ENCODE peak calls at places on chromosomes 1 and 21, in nine cellular contexts. M, B, J, Z, U, X, I, E and R are unnamed samples.

GRCh38 chr1:93042822-93043557 is 36.1 kb upstream of the MTF2 start:
- DNase-seq in B (no peak), M (no peak), U (no peak), J (no peak), Z (no peak), I (no peak), E (no peak), X (no peak), R (no peak)

GRCh38 chr1:116713474-116713873 is 40.8 kb upstream of the CD2 start:
- DNase-seq in M (no peak), J (no peak), E (no peak), B (no peak), Z (no peak), U (no peak), X (no peak), I (no peak), R (no peak)

GRCh38 chr1:41876533-41877445 is 41.9 kb downstream of the HIVEP3 start:
- DNase-seq in M (peak; percentile 58), X (peak; percentile 58), I (peak; percentile 41), U (no peak), Z (no peak), J (no peak), E (peak; percentile 63), B (no peak), R (no peak)

GRCh38 chr1:21706151-21706835 is 37.1 kb upstream of the RAP1GAP start:
- DNase-seq in Z (peak; percentile 63), J (peak; percentile 31), E (peak; percentile 2), X (peak; percentile 61), B (no peak), I (peak; percentile 55), U (no peak), M (peak; percentile 43), R (no peak)

GRCh38 chr1:32993215-32993566 is 28.6 kb upstream of the RNF19B start:
- DNase-seq in M (no peak), X (no peak), E (no peak), I (no peak), Z (no peak), U (no peak), J (no peak), B (no peak), R (no peak)

GRCh38 chr1:55997550-55997949 is 581.8 kb downstream of the PLPP3 start:
- DNase-seq in U (no peak), M (peak; percentile 49), B (no peak), E (no peak), I (no peak), X (peak; percentile 40), Z (no peak), J (no peak), R (no peak)

GRCh38 chr1:182032251-182032650 is 29.3 kb downstream of the ZNF648 start:
- DNase-seq in J (no peak), M (no peak), U (peak; percentile 49), X (no peak), E (no peak), B (no peak), Z (no peak), I (peak; percentile 20), R (no peak)

GRCh38 chr1:46687910-46688509 is 16.4 kb downstream of the TEX38 start:
- DNase-seq in B (peak; percentile 8), Z (no peak), M (no peak), I (no peak), X (no peak), E (no peak), J (no peak), U (no peak), R (no peak)

GRCh38 chr1:86156571-86157455 is at the start of gene COL24A1:
- DNase-seq in I (peak; percentile 68), Z (peak; percentile 89), M (peak; percentile 83), E (peak; percentile 30), X (peak; percentile 57), U (peak; percentile 19), J (peak; percentile 61), B (peak; percentile 24), R (no peak)

GRCh38 chr1:22619252-22619651 is 17.2 kb upstream of the C1QA start:
- DNase-seq in U (no peak), J (no peak), E (no peak), X (no peak), I (no peak), B (no peak), Z (no peak), M (no peak), R (no peak)

GRCh38 chr1:62688687-62689085 is 500 bp upstream of the DOCK7 start:
- DNase-seq in E (peak; percentile 41), X (no peak), U (peak; percentile 28), I (peak; percentile 52), Z (no peak), J (no peak), M (peak; percentile 31), B (no peak), R (no peak)

GRCh38 chr1:110069302-110070281 is 880 bp downstream of the ALX3 start:
- DNase-seq in Z (peak; percentile 47), X (peak; percentile 18), J (no peak), I (no peak), B (no peak), M (no peak), U (no peak), E (no peak), R (no peak)

GRCh38 chr21:25567472-25567871 is 39.8 kb downstream of the MRPL39 start:
- DNase-seq in I (no peak), M (no peak), J (no peak), Z (no peak), U (no peak), B (peak; percentile 2), X (no peak), E (no peak), R (no peak)

GRCh38 chr1:43861337-43861736 is 72.3 kb upstream of the ARTN start:
- DNase-seq in Z (peak; percentile 9), I (peak; percentile 69), J (no peak), M (peak; percentile 79), E (no peak), X (peak; percentile 41), B (peak; percentile 69), U (peak; percentile 57), R (peak; percentile 57)

GRCh38 chr21:45504516-45505415 is 37.5 kb downstream of the SLC19A1 start:
- DNase-seq in X (no peak), B (no peak), J (no peak), Z (no peak), U (no peak), M (no peak), E (no peak), I (no peak), R (no peak)

GRCh38 chr1:115153966-115154557 is 64.8 kb upstream of the TSPAN2 start:
- DNase-seq in J (no peak), I (no peak), M (no peak), B (no peak), Z (no peak), U (no peak), X (no peak), E (peak; percentile 33), R (no peak)

GRCh38 chr1:95304803-95305202 is 70.8 kb downstream of the RWDD3 start:
- DNase-seq in Z (no peak), U (peak; percentile 46), J (no peak), M (no peak), X (no peak), B (no peak), E (no peak), I (no peak), R (no peak)

GRCh38 chr1:204463125-204464060 is 31.2 kb downstream of the PIK3C2B start:
- DNase-seq in I (peak; percentile 52), E (no peak), Z (no peak), U (no peak), J (no peak), M (no peak), B (peak; percentile 40), X (no peak), R (no peak)

GRCh38 chr1:225817611-225818061 is 7.7 kb downstream of the EPHX1 start:
- DNase-seq in Z (peak; percentile 63), M (peak; percentile 88), X (peak; percentile 82), E (no peak), I (peak; percentile 96), U (peak; percentile 99), B (peak; percentile 73), J (no peak), R (no peak)

GRCh38 chr1:20589331-20590312 is 725 bp downstream of the CDA start:
- DNase-seq in I (peak; percentile 84), M (peak; percentile 89), J (no peak), X (peak; percentile 67), Z (no peak), B (peak; percentile 88), E (no peak), U (no peak), R (no peak)

DNA sequence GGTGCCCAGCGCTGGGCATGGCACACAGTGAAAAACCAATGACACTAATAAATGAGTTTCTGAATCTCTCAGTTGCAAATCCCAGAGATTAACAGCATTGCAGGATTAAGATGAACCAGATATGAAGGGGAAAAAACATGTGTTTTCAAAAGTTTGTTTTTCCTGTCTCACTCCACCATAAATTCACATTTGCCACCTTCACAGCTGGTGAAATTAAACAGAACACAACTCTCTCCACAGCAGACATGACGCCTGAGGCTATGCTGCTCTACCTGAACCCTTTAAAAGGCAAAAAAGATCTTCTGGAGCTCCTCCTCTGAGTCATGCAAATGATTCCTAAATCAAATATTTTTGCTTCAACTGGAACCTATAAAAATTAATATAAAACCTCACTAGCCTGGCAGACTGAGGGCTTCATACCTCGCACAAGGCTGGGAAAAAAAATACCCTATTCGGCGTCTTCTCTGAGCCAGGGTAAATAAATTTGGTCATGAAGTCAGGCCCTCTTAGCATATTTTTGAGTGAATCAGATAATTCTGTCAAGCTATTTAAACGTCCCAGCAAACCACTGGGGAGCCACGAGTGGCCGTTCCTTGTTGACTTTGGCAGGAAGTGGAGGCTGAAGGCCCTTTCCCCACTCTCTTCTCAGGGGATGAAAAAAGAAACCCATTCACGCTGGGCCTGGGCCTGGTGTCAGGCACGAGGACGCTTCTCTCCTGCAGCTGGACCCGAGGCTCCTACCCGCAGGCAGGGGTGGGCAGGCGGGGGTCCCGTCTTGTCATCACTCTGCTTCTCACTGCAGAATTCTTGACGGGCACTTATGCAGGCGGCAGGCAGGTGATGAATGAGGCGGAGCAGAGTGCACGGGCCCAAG is 53.0 kb downstream of the DMRTB1 start:
- DNase-seq in U (peak; percentile 93), I (no peak), J (no peak), Z (no peak), X (no peak), E (no peak), B (no peak), M (peak; percentile 72), R (no peak)
- H2AFZ ChIP-seq in U (peak overlapping the region; percentile 40), I (no peak overlapping the region), J (no peak overlapping the region), Z (no peak overlapping the region), X (no peak overlapping the region), E (no peak overlapping the region), B (no peak overlapping the region), M (peak overlapping the region; percentile 28), R (no peak overlapping the region)

GRCh38 chr1:202569393-202570322 is 140.6 kb downstream of the SYT2 start:
- DNase-seq in M (no peak), E (peak; percentile 33), U (no peak), X (no peak), Z (no peak), I (peak; percentile 35), J (no peak), B (no peak), R (no peak)
- H3K27ac ChIP-seq in M (no peak overlapping the region), E (peak overlapping the region; percentile 37), U (no peak overlapping the region), X (peak overlapping the region; percentile 55), Z (no peak overlapping the region), I (no peak overlapping the region), J (no peak overlapping the region), B (no peak overlapping the region), R (no peak overlapping the region)

GRCh38 chr1:119332626-119333025 is 36.0 kb upstream of the HAO2 start:
- DNase-seq in B (no peak), M (no peak), X (no peak), I (no peak), J (no peak), E (no peak), Z (no peak), U (no peak), R (no peak)
- H3K4me2 ChIP-seq in B (no peak overlapping the region), M (no peak overlapping the region), X (no peak overlapping the region), I (no peak overlapping the region), J (no peak overlapping the region), E (no peak overlapping the region), Z (no peak overlapping the region), U (no peak overlapping the region), R (no peak overlapping the region)

GRCh38 chr1:205481629-205482071 is 22.8 kb upstream of the CDK18 start:
- DNase-seq in J (no peak), X (no peak), M (no peak), U (no peak), Z (no peak), B (no peak), I (peak; percentile 57), E (no peak), R (no peak)
- H2AFZ ChIP-seq in J (no peak overlapping the region), X (no peak overlapping the region), M (no peak overlapping the region), U (no peak overlapping the region), Z (no peak overlapping the region), B (no peak overlapping the region), I (no peak overlapping the region), E (no peak overlapping the region), R (no peak overlapping the region)